ENCODE peak calls at places on chromosome 15, in nine cellular contexts. H, W, P, M, U, V, B, S and K are unnamed samples.

GRCh38 chr15:66164788-66165187 is 88.8 kb downstream of the MEGF11 start:
- DNase-seq in H (no peak), W (no peak), P (no peak), M (no peak), U (no peak), V (no peak), B (no peak), S (no peak), K (no peak)

GRCh38 chr15:25829075-25829474 is 34.1 kb downstream of the ATP10A start:
- DNase-seq in H (peak), W (no peak), P (no peak), M (no peak), U (no peak), V (no peak), B (no peak), S (no peak), K (no peak)

GRCh38 chr15:30962659-30963058 is 28.8 kb downstream of the MTMR10 start:
- DNase-seq in H (no peak), W (no peak), P (no peak), M (no peak), U (no peak), V (no peak), B (no peak), S (no peak), K (no peak)

GRCh38 chr15:68349173-68349572 is 71.6 kb downstream of the FEM1B start:
- DNase-seq in H (no peak), W (no peak), P (no peak), M (no peak), U (no peak), V (no peak), B (no peak), S (no peak), K (peak)

GRCh38 chr15:67135494-67135893 is 70.1 kb downstream of the SMAD3 start:
- DNase-seq in H (peak), W (peak), P (peak), M (peak), U (peak), V (no peak), B (peak), S (no peak), K (peak)

GRCh38 chr15:67547836-67548531 is 5.5 kb downstream of the MAP2K5 start:
- DNase-seq in H (peak), W (no peak), P (no peak), M (no peak), U (peak), V (no peak), B (no peak), S (no peak), K (peak)

GRCh38 chr15:57554063-57554820 is 37.5 kb upstream of the MYZAP start:
- DNase-seq in H (no peak), W (no peak), P (no peak), M (no peak), U (peak), V (no peak), B (no peak), S (no peak), K (no peak)

GRCh38 chr15:80107204-80107603 is 45.6 kb upstream of the FAH start:
- DNase-seq in H (no peak), W (no peak), P (no peak), M (no peak), U (no peak), V (no peak), B (no peak), S (no peak), K (no peak)

GRCh38 chr15:69460481-69460880 is 7.9 kb downstream of the RPLP1 start:
- DNase-seq in H (no peak), W (no peak), P (no peak), M (no peak), U (no peak), V (peak), B (no peak), S (no peak), K (no peak)

GRCh38 chr15:86002444-86002843 is 77.2 kb upstream of the AGBL1 start:
- DNase-seq in H (no peak), W (peak), P (no peak), M (no peak), U (no peak), V (no peak), B (no peak), S (no peak), K (no peak)
- TF ChIP-seq CTCF in H (no peak), W (no peak), P (no peak), M (no peak), U (no peak), V (no peak), B (no peak), S (no peak), K (no peak)

GRCh38 chr15:88610756-88611231 is 10.3 kb upstream of the AEN start:
- DNase-seq in H (peak), W (no peak), P (no peak), M (no peak), U (no peak), V (no peak), B (no peak), S (no peak), K (peak)
- H3K4me3 ChIP-seq in H (no peak), W (no peak), P (no peak), M (no peak), U (no peak), V (no peak), B (no peak), S (no peak), K (no peak)

GRCh38 chr15:88606437-88606794 is 14.7 kb upstream of the AEN start:
- DNase-seq in H (no peak), W (no peak), P (no peak), M (no peak), U (no peak), V (no peak), B (no peak), S (no peak), K (no peak)

GRCh38 chr15:88605507-88606436 is 15.4 kb upstream of the AEN start:
- DNase-seq in H (peak), W (no peak), P (no peak), M (peak), U (peak), V (no peak), B (peak), S (no peak), K (peak)

GRCh38 chr15:88604972-88605506 is 16.1 kb upstream of the AEN start:
- DNase-seq in H (no peak), W (no peak), P (no peak), M (no peak), U (no peak), V (no peak), B (peak), S (no peak), K (no peak)

GRCh38 chr15:88604381-88604951 is 16.7 kb upstream of the AEN start:
- DNase-seq in H (no peak), W (no peak), P (no peak), M (peak), U (no peak), V (no peak), B (peak), S (no peak), K (no peak)

GRCh38 chr15:88603885-88604284 is 17.3 kb upstream of the AEN start:
- DNase-seq in H (no peak), W (no peak), P (no peak), M (peak), U (no peak), V (no peak), B (peak), S (no peak), K (no peak)
- TF ChIP-seq CTCF in H (no peak), W (no peak), P (no peak), M (no peak), U (no peak), V (no peak), B (no peak), S (no peak), K (no peak)

GRCh38 chr15:74427607-74428441 is 5.9 kb downstream of the SEMA7A start:
- DNase-seq in H (no peak), W (no peak), P (no peak), M (no peak), U (no peak), V (no peak), B (no peak), S (no peak), K (no peak)

GRCh38 chr15:74426404-74427281 is 7.1 kb downstream of the SEMA7A start:
- DNase-seq in H (no peak), W (no peak), P (no peak), M (no peak), U (no peak), V (no peak), B (no peak), S (no peak), K (no peak)

GRCh38 chr15:74428970-74429783 is 4.6 kb downstream of the SEMA7A start:
- DNase-seq in H (no peak), W (no peak), P (no peak), M (no peak), U (no peak), V (no peak), B (no peak), S (no peak), K (no peak)

GRCh38 chr15:74429784-74430141 is 4.0 kb downstream of the SEMA7A start:
- DNase-seq in H (no peak), W (no peak), P (no peak), M (no peak), U (no peak), V (no peak), B (no peak), S (no peak), K (no peak)

GRCh38 chr15:74428442-74428787 is 5.3 kb downstream of the SEMA7A start:
- DNase-seq in H (no peak), W (no peak), P (no peak), M (no peak), U (no peak), V (no peak), B (no peak), S (no peak), K (no peak)
- H3K4me3 ChIP-seq in H (no peak), W (no peak), P (no peak), M (no peak), U (no peak), V (no peak), B (no peak), S (no peak), K (no peak)

GRCh38 chr15:50823281-50823680 is 57.8 kb upstream of the SPPL2A start:
- DNase-seq in H (no peak), W (no peak), P (no peak), M (no peak), U (no peak), V (no peak), B (no peak), S (no peak), K (no peak)

GRCh38 chr15:50824507-50824906 is 59.0 kb upstream of the SPPL2A start:
- DNase-seq in H (no peak), W (no peak), P (no peak), M (no peak), U (peak), V (no peak), B (no peak), S (no peak), K (no peak)

GRCh38 chr15:50830477-50831354 is 65.2 kb upstream of the SPPL2A start:
- DNase-seq in H (no peak), W (no peak), P (no peak), M (no peak), U (no peak), V (no peak), B (no peak), S (no peak), K (no peak)

GRCh38 chr15:50825946-50826345 is 60.4 kb upstream of the SPPL2A start:
- DNase-seq in H (no peak), W (no peak), P (no peak), M (no peak), U (no peak), V (no peak), B (no peak), S (no peak), K (peak)

GRCh38 chr15:50828610-50829206 is 63.2 kb upstream of the SPPL2A start:
- DNase-seq in H (peak), W (peak), P (peak), M (no peak), U (peak), V (no peak), B (no peak), S (peak), K (peak)
- TF ChIP-seq CTCF in H (no peak), W (no peak), P (no peak), M (no peak), U (no peak), V (no peak), B (no peak), S (no peak), K (peak)

GRCh38 chr15:43420435-43420834 is 49.5 kb downstream of the TUBGCP4 start:
- DNase-seq in H (no peak), W (no peak), P (no peak), M (no peak), U (no peak), V (no peak), B (no peak), S (no peak), K (no peak)
- H3K4me3 ChIP-seq in H (no peak), W (no peak), P (no peak), M (no peak), U (no peak), V (no peak), B (no peak), S (no peak), K (no peak)